ENCODE peak calls at places on chromosome 13, in nine cellular contexts. Z, O, E, C, W, V, X, B and G are unnamed samples.

GRCh38 chr13:85313761-85314503 is 485.3 kb downstream of the SLITRK6 start:
- DNase-seq in Z (no peak), O (no peak), E (no peak), C (no peak), W (no peak), V (no peak), X (no peak), B (peak; percentile 50), G (no peak)

GRCh38 chr13:51324714-51325440 is 14.6 kb upstream of the SERPINE3 start:
- DNase-seq in Z (no peak), O (no peak), E (peak; percentile 76), C (no peak), W (no peak), V (no peak), X (no peak), B (peak; percentile 69), G (no peak)

GRCh38 chr13:20125129-20125782 is 35.6 kb downstream of the GJA3 start:
- DNase-seq in Z (no peak), O (no peak), E (no peak), C (no peak), W (no peak), V (no peak), X (no peak), B (no peak), G (no peak)

GRCh38 chr13:96967248-96967745 is 27.0 kb downstream of the OXGR1 start:
- DNase-seq in Z (no peak), O (no peak), E (peak; percentile 72), C (no peak), W (no peak), V (no peak), X (no peak), B (peak; percentile 52), G (no peak)

GRCh38 chr13:100520936-100521765 is 67.4 kb downstream of the GGACT start:
- DNase-seq in Z (no peak), O (no peak), E (peak; percentile 77), C (no peak), W (no peak), V (no peak), X (no peak), B (peak; percentile 67), G (no peak)

GRCh38 chr13:26202365-26202972 is 19.6 kb downstream of the RNF6 start:
- DNase-seq in Z (no peak), O (no peak), E (no peak), C (no peak), W (no peak), V (no peak), X (no peak), B (no peak), G (no peak)

GRCh38 chr13:41651413-41652068 is 194.2 kb downstream of the RGCC start:
- DNase-seq in Z (no peak), O (no peak), E (no peak), C (no peak), W (no peak), V (no peak), X (no peak), B (no peak), G (no peak)

GRCh38 chr13:52695856-52696255 is 43.2 kb downstream of the SUGT1 start:
- DNase-seq in Z (no peak), O (no peak), E (no peak), C (no peak), W (no peak), V (no peak), X (no peak), B (no peak), G (no peak)

GRCh38 chr13:50081106-50081898 is 66.1 kb downstream of the KCNRG start:
- DNase-seq in Z (peak; percentile 55), O (peak; percentile 66), E (peak; percentile 73), C (peak; percentile 80), W (peak; percentile 66), V (peak; percentile 41), X (no peak), B (peak; percentile 84), G (no peak)

GRCh38 chr13:112032186-112032835 is 34.6 kb upstream of the SOX1 start:
- DNase-seq in Z (no peak), O (no peak), E (no peak), C (no peak), W (no peak), V (no peak), X (no peak), B (no peak), G (no peak)

GRCh38 chr13:41054919-41055619 is 6.2 kb upstream of the WBP4 start:
- DNase-seq in Z (no peak), O (no peak), E (peak; percentile 57), C (no peak), W (no peak), V (no peak), X (no peak), B (peak; percentile 62), G (no peak)

GRCh38 chr13:59120297-59120843 is 1043.4 kb downstream of the DIAPH3 start:
- DNase-seq in Z (no peak), O (no peak), E (no peak), C (no peak), W (no peak), V (no peak), X (no peak), B (no peak), G (no peak)

GRCh38 chr13:33394294-33394932 is 108.9 kb upstream of the STARD13 start:
- DNase-seq in Z (no peak), O (no peak), E (no peak), C (no peak), W (no peak), V (no peak), X (no peak), B (no peak), G (no peak)

GRCh38 chr13:79631260-79631659 is 150.3 kb downstream of the NDFIP2 start:
- DNase-seq in Z (no peak), O (no peak), E (peak; percentile 12), C (no peak), W (no peak), V (no peak), X (no peak), B (no peak), G (no peak)

GRCh38 chr13:105139048-105139379 is 1396.4 kb downstream of the EFNB2 start:
- DNase-seq in Z (no peak), O (no peak), E (no peak), C (no peak), W (no peak), V (no peak), X (no peak), B (no peak), G (no peak)
- H3K4me3 ChIP-seq in Z (no peak overlapping the region), O (no peak overlapping the region), E (no peak overlapping the region), C (peak overlapping the region; percentile 50), W (peak overlapping the region; percentile 63), V (peak overlapping the region; percentile 61), X (peak overlapping the region; percentile 70), B (no peak overlapping the region), G (peak overlapping the region; percentile 60)

DNA sequence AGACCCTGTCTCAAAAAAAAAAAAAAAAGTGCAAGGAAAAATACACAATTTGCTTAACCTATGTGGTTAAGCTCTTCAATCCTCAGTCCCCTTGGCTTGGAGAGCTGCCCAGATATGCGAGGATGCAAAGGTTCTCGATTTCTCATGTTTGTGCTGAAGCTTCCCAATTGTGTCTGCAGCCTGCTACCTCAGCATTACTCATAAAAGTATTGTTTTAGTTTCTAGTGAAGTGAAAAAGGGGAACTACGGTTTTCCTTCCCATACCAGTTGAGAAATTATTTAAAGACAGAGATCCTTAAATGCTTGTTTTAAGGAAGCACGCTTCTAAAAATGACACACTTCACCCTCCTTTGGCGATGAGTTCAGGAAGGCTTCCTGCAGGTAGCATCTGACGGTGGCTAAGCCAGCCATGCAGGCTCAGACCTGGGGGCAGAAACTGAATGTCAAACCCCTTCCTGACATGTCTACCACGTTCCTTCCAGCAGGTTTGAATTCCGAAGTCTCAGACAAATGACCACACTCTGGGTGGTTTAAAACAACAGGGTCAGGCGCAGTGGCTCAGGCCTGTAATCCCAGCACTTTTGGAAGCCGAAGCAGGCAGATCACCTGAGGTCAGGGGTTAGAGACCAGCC is 47.9 kb downstream of the RUBCNL start:
- DNase-seq in Z (peak; percentile 23), O (no peak), E (no peak), C (no peak), W (peak; percentile 30), V (peak; percentile 28), X (no peak), B (no peak), G (peak; percentile 46)
- TF ChIP-seq CTCF in Z (no peak), O (no peak), E (no peak), C (no peak), W (no peak), V (no peak), X (no peak), B (no peak), G (no peak)

GRCh38 chr13:109725995-109726637 is 60.3 kb downstream of the IRS2 start:
- DNase-seq in Z (no peak), O (no peak), E (no peak), C (no peak), W (no peak), V (no peak), X (no peak), B (peak; percentile 48), G (no peak)
- H3K4me3 ChIP-seq in Z (no peak overlapping the region), O (no peak overlapping the region), E (no peak overlapping the region), C (no peak overlapping the region), W (no peak overlapping the region), V (no peak overlapping the region), X (no peak overlapping the region), B (no peak overlapping the region), G (no peak overlapping the region)

GRCh38 chr13:27620377-27621115 is at the start of gene LNX2:
- DNase-seq in Z (peak; percentile 99), O (peak; percentile 99), E (peak; percentile 98), C (peak; percentile 99), W (peak; percentile 99), V (peak; percentile 99), X (peak; percentile 94), B (peak; percentile 99), G (peak; percentile 83)

GRCh38 chr13:27621116-27621365 is 651 bp upstream of the POLR1D start:
- DNase-seq in Z (no peak), O (no peak), E (no peak), C (no peak), W (no peak), V (no peak), X (no peak), B (no peak), G (no peak)

GRCh38 chr13:27621366-27622101 is at the start of gene POLR1D:
- DNase-seq in Z (peak; percentile 77), O (peak; percentile 83), E (peak; percentile 87), C (peak; percentile 92), W (peak; percentile 84), V (peak; percentile 80), X (peak; percentile 33), B (peak; percentile 93), G (peak; percentile 62)

GRCh38 chr13:27622881-27623280 is 1.2 kb downstream of the POLR1D start:
- DNase-seq in Z (no peak), O (peak; percentile 35), E (no peak), C (no peak), W (no peak), V (no peak), X (no peak), B (no peak), G (no peak)

DNA sequence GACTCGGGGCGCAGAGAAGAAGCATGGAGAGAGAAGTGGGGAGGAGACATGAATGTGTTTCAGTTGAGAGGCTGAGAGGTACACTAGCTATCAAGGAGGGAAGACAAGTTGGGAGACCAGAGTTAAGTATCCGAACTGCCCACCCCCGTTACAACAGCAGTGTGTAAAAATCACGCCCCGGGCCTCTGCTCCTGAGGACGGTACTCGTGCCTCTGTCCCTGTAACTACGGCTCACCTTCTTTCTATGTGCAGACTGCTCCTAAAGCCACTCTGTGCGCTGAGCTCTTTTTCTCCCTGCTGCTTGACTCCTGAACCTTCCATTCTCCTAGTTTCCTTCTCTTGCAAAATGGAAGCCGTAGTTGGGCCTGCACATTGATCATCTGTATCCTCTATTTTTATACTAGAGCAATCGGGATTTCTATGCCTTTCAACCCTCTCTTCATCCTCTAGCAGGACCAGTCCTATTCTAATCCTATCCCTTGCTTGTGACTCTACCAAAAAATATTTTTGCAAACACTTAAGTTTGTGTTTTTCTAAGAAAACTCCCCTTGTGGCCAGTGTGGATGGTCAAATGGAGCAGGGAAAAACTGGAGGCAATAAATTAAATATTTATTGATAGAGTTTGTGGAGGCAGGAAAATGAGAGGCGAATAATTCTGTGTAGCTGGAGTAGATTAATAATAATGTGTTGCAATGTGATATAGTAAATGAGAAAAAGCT is 569 bp downstream of the POLR1D start:
- DNase-seq in Z (no peak), O (no peak), E (no peak), C (no peak), W (no peak), V (no peak), X (no peak), B (no peak), G (no peak)
- TF ChIP-seq CTCF in Z (no peak), O (no peak), E (peak; percentile 52), C (peak; percentile 18), W (no peak), V (no peak), X (no peak), B (peak; percentile 56), G (no peak)